ENCODE peak calls at places on chromosome 1, in ten cellular contexts. V is GDM1; N is T1000; F is stimulated activated CD4-positive, alpha-beta T cell treated with anti-CD3 and anti-CD28 coated beads, TNF-alpha, amount 100 ng/mL, for 24 hours; O is NCI-H2029 treated with DMSO at 0.1 percent for 48 hours; G is M059J; C is colonic mucosa; A is tibial nerve; J is progenitor cell of endocrine pancreas; Y is ascending aorta. S is an unnamed sample.

GRCh38 chr1:201192478-201192804 is 1.8 kb downstream of the IGFN1 start:
- DNase-seq in G (peak), J (no peak), C (no peak), O (no peak), V (no peak), Y (no peak), A (no peak), F (no peak), N (no peak), S (no peak)

GRCh38 chr1:61742620-61743431 is 546 bp downstream of the PATJ start:
- DNase-seq in Y (no peak), O (peak), F (no peak), V (no peak), G (peak), N (peak), A (peak), J (peak), C (peak), S (no peak)

GRCh38 chr1:27330786-27331185 is 8.8 kb downstream of the TMEM222 start:
- DNase-seq in Y (no peak), A (no peak), V (no peak), G (no peak), F (no peak), N (no peak), O (no peak), J (no peak), C (no peak), S (no peak)

GRCh38 chr1:26317612-26318337 is at the start of gene CD52:
- DNase-seq in Y (no peak), C (no peak), F (peak), J (no peak), N (no peak), A (no peak), G (no peak), O (no peak), V (peak), S (no peak)

GRCh38 chr1:153608742-153609584 is 4.0 kb downstream of the S100A16 start:
- DNase-seq in G (peak), J (no peak), N (peak), Y (peak), A (peak), F (no peak), O (no peak), V (no peak), C (peak), S (no peak)

GRCh38 chr1:35499652-35500176 is 57.5 kb downstream of the KIAA0319L start:
- DNase-seq in V (no peak), F (no peak), G (no peak), N (no peak), Y (no peak), O (no peak), J (no peak), A (no peak), C (no peak), S (no peak)

GRCh38 chr1:228012555-228012954 is 5.8 kb downstream of the WNT3A start:
- DNase-seq in F (no peak), Y (no peak), C (no peak), V (no peak), N (no peak), G (no peak), J (no peak), O (no peak), A (no peak), S (no peak)

GRCh38 chr1:16173447-16174260 is 17.8 kb upstream of the EPHA2 start:
- DNase-seq in V (no peak), O (no peak), N (peak), J (no peak), A (no peak), Y (peak), G (peak), F (no peak), C (peak), S (no peak)

GRCh38 chr1:208975456-208975855 is 608.1 kb upstream of the CAMK1G start:
- DNase-seq in J (no peak), Y (no peak), A (no peak), G (no peak), N (no peak), O (no peak), C (no peak), V (no peak), F (no peak), S (no peak)

GRCh38 chr1:94045465-94046056 is 75.4 kb downstream of the ABCA4 start:
- DNase-seq in C (peak), A (peak), V (no peak), O (no peak), Y (peak), N (peak), J (peak), G (peak), F (peak), S (no peak)

GRCh38 chr1:145846191-145846590 is 761 bp downstream of the NUDT17 start:
- DNase-seq in J (no peak), Y (no peak), V (peak), O (no peak), G (peak), A (no peak), C (peak), N (no peak), F (no peak), S (no peak)

GRCh38 chr1:1063945-1064831 is 9.9 kb downstream of the RNF223 start:
- DNase-seq in A (no peak), C (peak), N (peak), G (peak), Y (no peak), O (no peak), J (peak), V (peak), F (peak), S (no peak)

GRCh38 chr1:9244501-9245229 is 10.1 kb downstream of the H6PD start:
- DNase-seq in O (no peak), V (peak), F (no peak), Y (no peak), G (no peak), A (no peak), N (no peak), J (no peak), C (peak), S (no peak)